ENCODE peak calls at places on chromosomes 5 and 9, in seven cellular contexts. X is fibroblast of lung, B is upper lobe of right lung, F is HepG2, A is colonic mucosa, D is brain microvascular endothelial cell, T is left ventricle myocardium inferior. H is an unnamed sample.

GRCh38 chr5:178993236-178993765 is 1.8 kb downstream of the GRM6 start:
- DNase-seq in X (no peak), B (no peak), F (no peak), A (no peak), D (no peak), T (no peak), H (no peak)

GRCh38 chr9:129074106-129074505 is 6.8 kb upstream of the DOLPP1 start:
- DNase-seq in X (no peak), B (no peak), F (no peak), A (no peak), D (no peak), T (no peak), H (no peak)

GRCh38 chr5:35741126-35741711 is 115.5 kb upstream of the IL7R start:
- DNase-seq in X (peak), B (no peak), F (peak), A (no peak), D (no peak), T (no peak), H (no peak)

GRCh38 chr9:136527721-136528710 is 17.8 kb downstream of the NOTCH1 start:
- DNase-seq in X (no peak), B (no peak), F (no peak), A (peak), D (no peak), T (no peak), H (no peak)

GRCh38 chr5:97097348-97098220 is 44.8 kb downstream of the LIX1 start:
- DNase-seq in X (no peak), B (no peak), F (no peak), A (no peak), D (no peak), T (no peak), H (no peak)

GRCh38 chr5:112202694-112203093 is 216.4 kb downstream of the EPB41L4A start:
- DNase-seq in X (no peak), B (no peak), F (no peak), A (no peak), D (no peak), T (no peak), H (no peak)

GRCh38 chr5:177094224-177095087 is 7.7 kb downstream of the FGFR4 start:
- DNase-seq in X (peak), B (peak), F (peak), A (peak), D (peak), T (peak), H (peak)

GRCh38 chr9:75743855-75744254 is 146.6 kb upstream of the PCSK5 start:
- DNase-seq in X (no peak), B (no peak), F (no peak), A (no peak), D (no peak), T (no peak), H (no peak)

GRCh38 chr5:38404667-38405276 is 146.4 kb downstream of the EGFLAM start:
- DNase-seq in X (no peak), B (no peak), F (peak), A (no peak), D (no peak), T (no peak), H (no peak)

GRCh38 chr9:32431196-32431595 is 46.8 kb downstream of the ACO1 start:
- DNase-seq in X (no peak), B (no peak), F (no peak), A (no peak), D (peak), T (no peak), H (peak)

GRCh38 chr9:121272401-121272948 is 4.5 kb downstream of the GSN start:
- DNase-seq in X (no peak), B (no peak), F (no peak), A (no peak), D (no peak), T (no peak), H (no peak)

GRCh38 chr5:93601433-93602175 is 18.6 kb downstream of the NR2F1 start:
- DNase-seq in X (peak), B (no peak), F (no peak), A (no peak), D (no peak), T (no peak), H (no peak)

GRCh38 chr9:19699757-19700156 is 89.1 kb downstream of the SLC24A2 start:
- DNase-seq in X (no peak), B (no peak), F (no peak), A (no peak), D (no peak), T (no peak), H (no peak)

GRCh38 chr5:14405267-14405666 is 176.3 kb upstream of the OTULINL start:
- DNase-seq in X (no peak), B (no peak), F (no peak), A (peak), D (no peak), T (no peak), H (no peak)

GRCh38 chr5:59275537-59276276 is 617.8 kb downstream of the PDE4D start:
- DNase-seq in X (peak), B (no peak), F (no peak), A (peak), D (peak), T (peak), H (peak)

GRCh38 chr5:78829811-78830499 is 155.2 kb downstream of the ARSB start:
- DNase-seq in X (peak), B (no peak), F (no peak), A (peak), D (no peak), T (peak), H (no peak)

GRCh38 chr5:80990971-80991370 is 30.8 kb downstream of the RASGRF2 start:
- DNase-seq in X (no peak), B (no peak), F (peak), A (no peak), D (no peak), T (no peak), H (no peak)

GRCh38 chr9:95098391-95098921 is 219.1 kb downstream of the FANCC start:
- DNase-seq in X (no peak), B (no peak), F (no peak), A (no peak), D (no peak), T (no peak), H (no peak)

GRCh38 chr5:40436535-40437237 is 243.0 kb upstream of the PTGER4 start:
- DNase-seq in X (no peak), B (no peak), F (no peak), A (no peak), D (no peak), T (no peak), H (no peak)

GRCh38 chr5:174472956-174473355 is 251.4 kb upstream of the MSX2 start:
- DNase-seq in X (no peak), B (no peak), F (no peak), A (no peak), D (no peak), T (no peak), H (no peak)

GRCh38 chr5:9015250-9015936 is 530.5 kb downstream of the SEMA5A start:
- DNase-seq in X (peak), B (no peak), F (no peak), A (no peak), D (peak), T (no peak), H (peak)

GRCh38 chr9:86795861-86796497 is 151.3 kb downstream of the GAS1 start:
- DNase-seq in X (peak), B (no peak), F (no peak), A (no peak), D (peak), T (peak), H (peak)

GRCh38 chr9:8558176-8558575 is 758.6 kb upstream of the DMAC1 start:
- DNase-seq in X (peak), B (no peak), F (no peak), A (no peak), D (peak), T (no peak), H (peak)

GRCh38 chr5:96692436-96692835 is 30.3 kb downstream of the CAST start:
- DNase-seq in X (peak), B (no peak), F (no peak), A (no peak), D (peak), T (no peak), H (peak)

GRCh38 chr9:32587901-32588300 is 14.9 kb upstream of the NDUFB6 start:
- DNase-seq in X (no peak), B (no peak), F (no peak), A (no peak), D (no peak), T (no peak), H (no peak)

GRCh38 chr5:123795688-123796087 is 283.7 kb downstream of the CSNK1G3 start:
- DNase-seq in X (peak), B (no peak), F (no peak), A (no peak), D (no peak), T (no peak), H (no peak)

GRCh38 chr9:105694320-105694847 is at the start of gene TMEM38B:
- DNase-seq in X (peak), B (peak), F (peak), A (peak), D (peak), T (peak), H (peak)

GRCh38 chr5:3047212-3047774 is 295.8 kb upstream of the IRX2 start:
- DNase-seq in X (no peak), B (no peak), F (no peak), A (no peak), D (no peak), T (no peak), H (no peak)

GRCh38 chr9:81053298-81054025 is 635.9 kb downstream of the TLE1 start:
- DNase-seq in X (no peak), B (no peak), F (no peak), A (no peak), D (no peak), T (no peak), H (peak)

GRCh38 chr5:659496-660263 is 33.5 kb downstream of the TPPP start:
- DNase-seq in X (no peak), B (no peak), F (no peak), A (no peak), D (no peak), T (no peak), H (no peak)

GRCh38 chr5:72817076-72817476 is 615 bp downstream of the TNPO1 start:
- DNase-seq in X (peak), B (peak), F (peak), A (peak), D (peak), T (peak), H (peak)

GRCh38 chr9:94922098-94922607 is 195.7 kb downstream of the AOPEP start:
- DNase-seq in X (peak), B (peak), F (peak), A (no peak), D (peak), T (no peak), H (peak)

GRCh38 chr5:83343345-83343744 is 128.2 kb upstream of the VCAN start:
- DNase-seq in X (no peak), B (no peak), F (no peak), A (no peak), D (no peak), T (no peak), H (no peak)

DNA sequence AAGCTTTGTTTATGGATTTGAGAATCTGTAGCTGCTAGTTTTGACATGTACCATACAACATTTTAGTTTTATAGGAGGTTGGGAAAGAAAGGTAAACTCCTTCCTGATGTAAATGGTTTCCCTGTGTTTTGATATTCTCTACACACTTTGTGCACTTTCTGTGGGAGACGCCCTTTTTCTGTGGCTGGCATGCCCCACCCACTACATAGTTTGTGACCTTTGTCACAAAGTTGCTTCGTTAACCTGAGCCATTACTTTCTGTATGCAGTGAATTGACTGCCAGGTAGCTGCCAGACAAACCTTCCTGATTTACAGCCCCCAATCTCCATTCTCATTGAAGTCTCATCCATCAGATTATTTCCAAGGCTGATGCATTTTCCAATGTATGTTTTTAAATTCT is 90.6 kb downstream of the NLN start:
- DNase-seq in X (no peak), B (no peak), F (no peak), A (peak), D (no peak), T (no peak), H (no peak)
- H3K4me3 ChIP-seq in X (no peak), B (no peak), F (no peak), A (no peak), D (no peak), T (no peak), H (no peak)

DNA sequence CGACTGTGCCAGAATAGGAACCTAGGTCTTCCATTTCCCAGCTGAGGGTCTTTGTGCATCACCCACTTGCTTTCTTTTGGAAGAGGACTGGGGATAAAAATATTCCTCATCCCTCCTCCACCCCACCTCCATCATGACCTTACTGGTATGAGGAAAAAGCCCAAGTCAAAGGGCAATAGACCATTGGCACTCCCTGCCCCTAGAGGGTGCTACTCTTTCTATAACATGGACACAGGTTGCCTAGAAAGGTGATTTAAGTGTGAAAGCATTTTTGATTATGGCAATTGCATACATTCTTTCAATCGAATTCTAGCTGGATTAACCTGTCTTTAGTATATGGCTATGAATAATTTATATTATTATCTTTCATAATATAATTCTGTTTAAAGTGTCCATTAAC is 22.8 kb upstream of the ZNF618 start:
- DNase-seq in X (no peak), B (no peak), F (peak), A (no peak), D (no peak), T (no peak), H (no peak)
- TF ChIP-seq CTCF in X (peak), B (peak), F (peak), A (peak), D (peak), T (peak), H (peak)

GRCh38 chr9:118446962-118447490 is 742.8 kb downstream of the TLR4 start:
- DNase-seq in X (no peak), B (peak), F (no peak), A (no peak), D (no peak), T (no peak), H (no peak)
- H3K4me3 ChIP-seq in X (no peak), B (no peak), F (no peak), A (no peak), D (no peak), T (no peak), H (no peak)

DNA sequence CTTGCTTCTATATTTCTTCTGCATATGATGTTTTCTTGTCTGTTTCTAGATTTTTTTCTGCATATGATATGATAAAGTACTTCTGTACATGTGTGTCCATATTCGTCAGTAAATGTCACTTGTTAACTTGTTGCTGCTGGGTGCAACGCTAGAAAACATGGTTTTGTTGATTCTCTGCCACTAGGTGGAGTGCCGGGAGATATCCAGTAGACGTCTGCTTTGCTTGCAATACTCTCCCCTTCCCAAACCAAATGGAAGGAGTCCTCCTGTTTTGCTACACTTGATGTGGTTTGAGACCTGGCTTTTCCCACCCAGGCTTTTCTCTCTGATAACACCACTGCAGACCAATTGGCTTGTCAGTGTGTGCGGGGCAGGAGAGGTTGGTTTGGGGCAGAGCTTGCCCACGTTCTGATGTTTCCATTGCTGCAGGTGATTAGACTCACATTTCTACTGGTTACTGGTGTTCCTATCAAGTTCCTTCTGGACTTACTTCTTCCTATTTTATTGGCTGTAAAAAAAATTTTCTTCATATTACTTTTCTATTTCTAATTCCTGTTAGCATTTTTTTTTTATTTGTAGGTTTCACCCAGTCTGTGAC is 900.0 kb upstream of the CDH10 start:
- DNase-seq in X (no peak), B (no peak), F (peak), A (no peak), D (no peak), T (no peak), H (peak)
- TF ChIP-seq CTCF in X (peak), B (peak), F (peak), A (no peak), D (peak), T (peak), H (peak)

GRCh38 chr5:77761606-77762005 is 14.5 kb downstream of the TBCA start:
- DNase-seq in X (no peak), B (no peak), F (no peak), A (no peak), D (no peak), T (no peak), H (no peak)
- H3K4me3 ChIP-seq in X (no peak), B (no peak), F (no peak), A (no peak), D (no peak), T (no peak), H (no peak)

DNA sequence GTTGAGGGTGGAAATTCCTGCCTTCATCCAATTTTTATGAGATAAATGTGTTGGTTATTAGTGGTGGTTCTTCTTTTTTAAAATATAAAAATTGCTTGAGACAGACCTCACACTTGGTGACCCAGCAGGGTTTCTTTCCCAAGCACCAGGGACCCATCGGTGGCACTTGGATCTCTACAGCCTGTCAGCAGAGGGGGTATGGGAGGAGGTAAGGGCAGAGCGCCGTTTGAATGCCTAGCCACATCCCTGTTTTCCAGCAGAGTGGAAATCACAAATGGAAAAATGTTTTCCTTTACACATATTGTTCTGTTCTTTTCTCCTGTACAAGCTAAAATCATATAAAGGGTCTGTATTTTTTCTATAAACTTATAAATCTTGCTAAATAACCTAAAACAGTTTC is 248.0 kb downstream of the NR3C1 start:
- DNase-seq in X (no peak), B (no peak), F (no peak), A (no peak), D (no peak), T (no peak), H (no peak)
- TF ChIP-seq CTCF in X (no peak), B (no peak), F (no peak), A (no peak), D (no peak), T (peak), H (no peak)

GRCh38 chr9:14910178-14910805 is at the start of gene FREM1:
- DNase-seq in X (peak), B (peak), F (peak), A (peak), D (peak), T (peak), H (peak)
- H3K4me3 ChIP-seq in X (peak), B (peak), F (peak), A (no peak), D (peak), T (peak), H (no peak)